ENCODE peak calls at places on chromosomes 2 and 18, in four cellular contexts. Z is cardiac muscle cell; N is brain microvascular endothelial cell; Y is effector memory CD4-positive, alpha-beta T cell. W is an unnamed sample.
A peak's percentile ranks its signal among the peaks of the same experiment; 100 is the strongest.

GRCh38 chr2:127183771-127184170 is 36.3 kb downstream of the CYP27C1 start:
- DNase-seq in Z (no peak), N (no peak), Y (no peak), W (no peak)

GRCh38 chr18:69128978-69129377 is 271.7 kb upstream of the DOK6 start:
- DNase-seq in Z (no peak), N (no peak), Y (no peak), W (no peak)

GRCh38 chr2:25297738-25298137 is 44.0 kb downstream of the DNMT3A start:
- DNase-seq in Z (no peak), N (no peak), Y (no peak), W (no peak)

GRCh38 chr2:161954103-161954502 is 119.9 kb downstream of the DPP4 start:
- DNase-seq in Z (no peak), N (no peak), Y (no peak), W (no peak)

GRCh38 chr2:108585446-108585845 is 51.2 kb downstream of the LIMS1 start:
- DNase-seq in Z (no peak), N (no peak), Y (no peak), W (no peak)

GRCh38 chr18:63551769-63552168 is 9.6 kb downstream of the SERPINB12 start:
- DNase-seq in Z (no peak), N (no peak), Y (no peak), W (no peak)

GRCh38 chr2:220504890-220505564 is 877.6 kb downstream of the SLC4A3 start:
- DNase-seq in Z (no peak), N (peak; percentile 64), Y (no peak), W (no peak)

GRCh38 chr18:41744664-41745063 is 210.4 kb upstream of the PIK3C3 start:
- DNase-seq in Z (no peak), N (no peak), Y (no peak), W (no peak)

GRCh38 chr2:56192664-56193305 is 9.0 kb downstream of the CCDC85A start:
- DNase-seq in Z (no peak), N (no peak), Y (no peak), W (no peak)

GRCh38 chr18:67519582-67519981 is 3.1 kb upstream of the DSEL start:
- DNase-seq in Z (no peak), N (peak; percentile 14), Y (no peak), W (peak; percentile 51)

GRCh38 chr2:71746946-71747501 is 293.7 kb downstream of the DYSF start:
- DNase-seq in Z (no peak), N (no peak), Y (no peak), W (no peak)

GRCh38 chr2:218218409-218219185 is 1.6 kb downstream of the ARPC2 start:
- DNase-seq in Z (no peak), N (no peak), Y (peak; percentile 19), W (no peak)

GRCh38 chr18:69789794-69790193 is 157.9 kb downstream of the CD226 start:
- DNase-seq in Z (no peak), N (no peak), Y (no peak), W (no peak)

GRCh38 chr18:8366656-8367055 is 242.6 kb upstream of the RAB12 start:
- DNase-seq in Z (no peak), N (no peak), Y (no peak), W (no peak)

GRCh38 chr2:168166902-168167510 is 80.4 kb downstream of the STK39 start:
- DNase-seq in Z (no peak), N (peak; percentile 34), Y (no peak), W (no peak)

GRCh38 chr2:241161646-241162281 is 11.5 kb downstream of the PPP1R7 start:
- DNase-seq in Z (no peak), N (peak; percentile 68), Y (no peak), W (no peak)

GRCh38 chr18:63832470-63832869 is 55.0 kb upstream of the SERPINB2 start:
- DNase-seq in Z (no peak), N (peak; percentile 8), Y (no peak), W (no peak)

GRCh38 chr2:33371304-33372090 is 105.0 kb upstream of the RASGRP3 start:
- DNase-seq in Z (no peak), N (no peak), Y (no peak), W (no peak)

GRCh38 chr2:106057206-106057605 is 136.9 kb downstream of the UXS1 start:
- DNase-seq in Z (no peak), N (no peak), Y (no peak), W (no peak)

GRCh38 chr2:26946841-26947784 is 23.3 kb upstream of the MAPRE3 start:
- DNase-seq in Z (peak; percentile 81), N (no peak), Y (no peak), W (no peak)

GRCh38 chr2:18232731-18233438 is 327.6 kb downstream of the RDH14 start:
- DNase-seq in Z (no peak), N (peak; percentile 16), Y (no peak), W (peak; percentile 35)

GRCh38 chr2:6444529-6444928 is 421.2 kb downstream of the CMPK2 start:
- DNase-seq in Z (no peak), N (no peak), Y (no peak), W (no peak)

GRCh38 chr2:10224734-10225133 is 78.0 kb upstream of the HPCAL1 start:
- DNase-seq in Z (no peak), N (no peak), Y (no peak), W (no peak)

GRCh38 chr18:44946529-44947113 is 265.9 kb downstream of the SETBP1 start:
- DNase-seq in Z (no peak), N (no peak), Y (no peak), W (no peak)

DNA sequence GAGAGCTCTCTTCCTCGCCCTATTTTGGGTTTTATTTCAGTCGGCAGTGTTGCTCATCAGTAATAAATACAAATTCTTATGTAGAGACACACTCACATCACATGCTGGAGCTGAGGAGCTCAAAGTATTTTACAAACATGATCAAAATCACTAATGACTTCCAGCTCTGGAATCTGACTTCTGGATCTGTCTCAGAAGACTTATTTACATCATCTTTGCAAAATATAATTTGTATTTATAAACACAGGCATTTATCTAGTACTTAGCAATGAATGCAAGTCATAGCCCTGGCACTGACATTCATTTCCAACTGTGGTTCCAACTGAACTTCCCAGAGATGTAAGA is 327.1 kb downstream of the NCKAP5 start:
- DNase-seq in Z (no peak), N (peak; percentile 35), Y (no peak), W (no peak)
- H3K4me3 ChIP-seq in Z (no peak overlapping the region), N (peak overlapping the region; percentile 9), Y (no peak overlapping the region), W (peak overlapping the region; percentile 2)

DNA sequence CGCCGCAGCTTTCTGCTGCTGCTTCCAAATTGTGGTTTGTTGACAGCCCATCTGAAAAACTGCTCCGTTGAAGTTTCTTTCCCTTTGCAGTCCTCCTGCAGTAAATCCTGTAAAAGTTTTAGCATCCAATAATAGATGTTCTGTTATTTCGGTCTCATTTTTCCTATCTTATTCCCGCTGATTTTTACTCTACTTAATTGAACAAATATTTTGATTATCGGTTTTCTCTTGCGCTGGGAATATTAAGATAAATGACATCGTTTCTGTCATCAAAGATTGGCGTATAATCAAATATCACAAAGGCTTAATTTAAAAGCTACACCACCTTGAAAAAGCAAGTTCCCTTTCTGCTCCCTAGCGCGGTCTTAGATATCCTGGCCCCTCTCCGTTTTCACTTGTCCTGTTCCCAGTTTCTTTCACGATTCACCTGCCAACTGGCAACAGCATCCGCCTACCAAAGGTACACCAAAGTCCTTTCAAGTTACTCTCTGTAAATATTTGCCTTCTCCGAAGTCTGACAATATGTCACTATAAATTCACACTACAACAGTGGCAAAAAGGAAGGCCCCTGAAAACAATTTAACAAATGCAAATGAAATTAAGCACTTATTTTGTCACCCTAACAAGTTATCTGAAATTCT is 1.0 kb upstream of the STRN start:
- DNase-seq in Z (peak; percentile 16), N (no peak), Y (no peak), W (no peak)
- H3K4me3 ChIP-seq in Z (peak overlapping the region; percentile 70), N (peak overlapping the region; percentile 84), Y (peak overlapping the region; percentile 95), W (peak overlapping the region; percentile 79)

GRCh38 chr2:74373985-74374384 is 6.1 kb downstream of the DCTN1 start:
- DNase-seq in Z (no peak), N (no peak), Y (no peak), W (no peak)
- H3K4me3 ChIP-seq in Z (peak overlapping the region; percentile 20), N (peak overlapping the region; percentile 41), Y (no peak overlapping the region), W (peak overlapping the region; percentile 79)

GRCh38 chr2:63047193-63047533 is 3.5 kb upstream of the OTX1 start:
- DNase-seq in Z (no peak), N (no peak), Y (no peak), W (no peak)
- H3K4me3 ChIP-seq in Z (peak overlapping the region; percentile 18), N (peak overlapping the region; percentile 24), Y (no peak overlapping the region), W (peak overlapping the region; percentile 91)

DNA sequence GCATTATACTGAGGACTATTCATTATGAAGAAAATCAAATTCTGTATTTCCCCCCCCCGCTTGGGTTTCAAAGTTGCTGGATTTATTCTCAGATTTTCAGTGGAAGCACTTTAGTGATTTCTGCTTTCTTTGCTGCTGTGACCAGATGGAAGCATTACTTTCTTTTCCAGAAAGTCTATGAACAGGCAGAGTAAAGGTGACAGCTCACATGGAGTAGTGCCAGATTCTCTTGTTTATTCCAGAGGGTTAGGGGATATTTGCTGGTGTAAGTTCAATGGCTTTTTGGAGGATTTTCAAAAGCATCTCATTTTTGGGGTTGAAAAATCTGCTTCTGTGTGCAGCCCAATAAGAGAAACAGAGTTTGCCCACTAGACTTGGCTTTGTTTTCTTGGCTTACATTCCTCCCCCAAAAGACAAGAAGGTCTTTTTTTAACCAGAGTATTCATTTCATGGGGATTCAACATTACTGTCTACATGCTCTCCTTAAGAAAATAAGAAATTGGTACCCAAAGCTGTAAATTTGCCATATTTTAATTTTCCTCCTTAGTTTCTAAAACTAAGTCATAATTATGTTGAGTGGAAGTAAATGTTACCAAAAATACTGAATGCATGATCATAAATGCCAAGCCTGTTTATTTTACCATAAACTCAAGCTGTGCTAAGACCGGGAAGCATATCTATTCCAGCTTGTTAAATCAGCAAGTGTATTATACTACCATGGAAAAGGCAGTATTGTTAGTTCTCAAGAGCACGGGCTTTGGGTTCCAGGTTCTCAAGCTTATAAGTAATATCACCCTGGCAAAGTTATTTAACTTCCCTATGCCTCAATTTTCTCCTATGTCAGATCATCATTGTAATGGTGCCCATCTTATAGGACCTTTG is 557.1 kb downstream of the CPS1 start:
- DNase-seq in Z (no peak), N (no peak), Y (no peak), W (no peak)
- H3K4me3 ChIP-seq in Z (no peak overlapping the region), N (no peak overlapping the region), Y (no peak overlapping the region), W (no peak overlapping the region)

GRCh38 chr2:175074478-175074877 is 69.3 kb upstream of the CHN1 start:
- DNase-seq in Z (no peak), N (no peak), Y (no peak), W (no peak)
- H3K4me3 ChIP-seq in Z (no peak overlapping the region), N (no peak overlapping the region), Y (no peak overlapping the region), W (no peak overlapping the region)